ENCODE peak calls at places on chromosome 9, in seven cellular contexts. G, F, Q, E, P, K and D are unnamed samples.

GRCh38 chr9:136529516-136530471 is 16.1 kb downstream of the NOTCH1 start:
- DNase-seq in G (no peak), E (no peak), P (no peak), K (no peak), Q (no peak), F (no peak), D (no peak)

GRCh38 chr9:87685431-87685830 is 40.5 kb upstream of the CTSL start:
- DNase-seq in K (no peak), F (no peak), Q (no peak), P (no peak), G (no peak), E (peak; percentile 22), D (no peak)

GRCh38 chr9:106916491-106917235 is 53.7 kb downstream of the ZNF462 start:
- DNase-seq in K (peak; percentile 22), F (no peak), Q (no peak), E (no peak), G (no peak), P (no peak), D (no peak)

GRCh38 chr9:107286057-107286456 is 3.0 kb downstream of the RAD23B start:
- DNase-seq in G (no peak), P (no peak), F (no peak), E (no peak), K (no peak), Q (no peak), D (no peak)

GRCh38 chr9:84937086-84937670 is 267.6 kb downstream of the NTRK2 start:
- DNase-seq in Q (no peak), G (no peak), F (no peak), P (no peak), K (no peak), E (peak; percentile 74), D (no peak)

GRCh38 chr9:133889498-133890301 is 102.4 kb downstream of the VAV2 start:
- DNase-seq in E (no peak), G (no peak), K (no peak), Q (no peak), P (no peak), F (no peak), D (no peak)

GRCh38 chr9:68975644-68976043 is 38.3 kb downstream of the PRKACG start:
- DNase-seq in F (no peak), Q (no peak), P (no peak), G (no peak), E (no peak), K (no peak), D (no peak)

GRCh38 chr9:114968710-114969109 is 38.3 kb upstream of the TNFSF8 start:
- DNase-seq in P (no peak), F (no peak), G (no peak), Q (no peak), E (no peak), K (no peak), D (peak; percentile 56)

GRCh38 chr9:113541019-113541900 is 77.7 kb downstream of the RGS3 start:
- DNase-seq in P (no peak), G (no peak), K (peak; percentile 69), F (no peak), E (peak; percentile 88), Q (no peak), D (no peak)

GRCh38 chr9:91255327-91255726 is 106.4 kb downstream of the AUH start:
- DNase-seq in F (no peak), K (no peak), P (no peak), E (no peak), G (no peak), Q (no peak), D (no peak)

GRCh38 chr9:125536184-125537152 is 170.5 kb downstream of the MAPKAP1 start:
- DNase-seq in G (no peak), K (no peak), E (no peak), F (no peak), Q (no peak), P (no peak), D (no peak)

GRCh38 chr9:88706193-88707112 is 171.5 kb downstream of the NXNL2 start:
- DNase-seq in F (no peak), E (no peak), G (peak; percentile 62), Q (no peak), P (no peak), K (no peak), D (no peak)

GRCh38 chr9:29213374-29214161 is 1640.3 kb upstream of the C9orf72 start:
- DNase-seq in K (no peak), G (no peak), Q (no peak), P (peak; percentile 82), E (peak; percentile 81), F (no peak), D (no peak)

GRCh38 chr9:127223810-127224177 is 40.8 kb upstream of the GARNL3 start:
- DNase-seq in K (peak; percentile 44), E (no peak), P (no peak), Q (no peak), F (no peak), G (peak; percentile 55), D (no peak)

GRCh38 chr9:22645893-22646292 is 199.3 kb downstream of the DMRTA1 start:
- DNase-seq in E (no peak), K (no peak), F (no peak), G (no peak), P (no peak), Q (no peak), D (no peak)

GRCh38 chr9:128610889-128611288 is 45.8 kb downstream of the DYNC2I2 start:
- DNase-seq in F (no peak), Q (no peak), P (no peak), E (no peak), G (no peak), K (no peak), D (no peak)

GRCh38 chr9:133506653-133507038 is 18.1 kb downstream of the MYMK start:
- DNase-seq in Q (no peak), F (no peak), E (no peak), K (no peak), P (no peak), G (peak; percentile 44), D (no peak)

GRCh38 chr9:16982780-16983179 is 112.3 kb upstream of the BNC2 start:
- DNase-seq in Q (no peak), P (no peak), E (no peak), F (no peak), G (no peak), K (no peak), D (no peak)

GRCh38 chr9:36837431-36838405 is 196.3 kb downstream of the PAX5 start:
- DNase-seq in E (no peak), K (no peak), P (no peak), G (no peak), F (no peak), Q (no peak), D (no peak)

GRCh38 chr9:79652598-79652997 is 80.8 kb downstream of the TLE4 start:
- DNase-seq in K (no peak), G (no peak), F (no peak), P (no peak), E (no peak), Q (no peak), D (no peak)